ENCODE peak calls at places on chromosomes 7 and 10, in ten cellular contexts. I is immature natural killer cell; U is H54; T is coronary artery; Q is KG1; G is NCI-H1417 treated with DMSO at 0.1 percent for 48 hours; V is HFFc6; F is AG04450; W is HFF-Myc; D is activated naive CD4-positive, alpha-beta T cell. Y is an unnamed sample.

GRCh38 chr10:132151286-132151950 is 35.3 kb upstream of the DPYSL4 start:
- DNase-seq in I (no peak), W (no peak), T (no peak), V (no peak), D (no peak), Q (no peak), U (no peak), G (no peak), F (no peak), Y (no peak)

GRCh38 chr7:110050831-110051230 is 1040.1 kb upstream of the LRRN3 start:
- DNase-seq in G (no peak), T (no peak), I (no peak), V (no peak), U (no peak), F (no peak), D (no peak), W (no peak), Q (no peak), Y (no peak)

GRCh38 chr7:152335900-152336571 is 99.8 kb downstream of the KMT2C start:
- DNase-seq in G (no peak), U (no peak), F (no peak), T (no peak), I (no peak), Q (no peak), D (no peak), W (no peak), V (no peak), Y (no peak)

GRCh38 chr10:58384536-58384998 is 643 bp upstream of the TFAM start:
- DNase-seq in W (no peak), U (no peak), I (no peak), Q (peak; percentile 52), T (no peak), V (no peak), F (no peak), D (no peak), G (no peak), Y (no peak)

GRCh38 chr7:111138196-111138569 is 47.3 kb downstream of the LRRN3 start:
- DNase-seq in T (no peak), U (no peak), I (peak; percentile 22), W (peak; percentile 65), Q (no peak), V (peak; percentile 64), G (no peak), D (no peak), F (no peak), Y (no peak)

GRCh38 chr7:156932006-156932405 is 17.5 kb upstream of the NOM1 start:
- DNase-seq in I (no peak), W (no peak), V (no peak), U (no peak), Q (no peak), D (no peak), G (no peak), F (no peak), T (no peak), Y (no peak)

GRCh38 chr10:34689053-34689452 is 126.0 kb downstream of the PARD3 start:
- DNase-seq in F (no peak), U (no peak), G (no peak), Q (no peak), W (no peak), I (no peak), V (no peak), T (no peak), D (no peak), Y (no peak)

GRCh38 chr7:102983602-102984001 is 70.8 kb downstream of the LRRC17 start:
- DNase-seq in U (no peak), T (no peak), F (no peak), V (no peak), I (no peak), D (no peak), Q (no peak), W (no peak), G (no peak), Y (no peak)

GRCh38 chr7:149355390-149356048 is 93.5 kb downstream of the ZNF783 start:
- DNase-seq in F (no peak), W (no peak), V (peak; percentile 24), T (no peak), U (peak; percentile 30), I (no peak), D (no peak), G (no peak), Q (no peak), Y (no peak)

GRCh38 chr10:784759-785538 is 95.5 kb upstream of the DIP2C start:
- DNase-seq in D (no peak), Q (no peak), T (peak; percentile 77), F (peak; percentile 42), V (peak; percentile 76), U (peak; percentile 38), W (peak; percentile 10), G (no peak), I (no peak), Y (peak; percentile 50)

GRCh38 chr10:76034236-76035009 is 603.0 kb downstream of the LRMDA start:
- DNase-seq in D (no peak), U (no peak), Q (no peak), W (no peak), V (no peak), I (no peak), T (no peak), F (no peak), G (no peak), Y (no peak)

GRCh38 chr10:62335326-62335725 is 38.8 kb upstream of the ZNF365 start:
- DNase-seq in D (no peak), T (no peak), Q (no peak), U (no peak), G (no peak), W (peak; percentile 5), V (no peak), F (no peak), I (no peak), Y (no peak)

GRCh38 chr7:92751902-92752901 is 84.2 kb downstream of the CDK6 start:
- DNase-seq in F (peak; percentile 87), D (no peak), U (no peak), Q (no peak), G (no peak), W (no peak), T (no peak), I (no peak), V (peak; percentile 89), Y (peak; percentile 91)

GRCh38 chr7:45968312-45968711 is 47.2 kb upstream of the IGFBP3 start:
- DNase-seq in G (no peak), V (no peak), Q (no peak), I (no peak), T (no peak), W (no peak), D (no peak), U (no peak), F (no peak), Y (no peak)

GRCh38 chr10:90885176-90885575 is 13.4 kb downstream of the RPP30 start:
- DNase-seq in T (no peak), U (no peak), V (peak; percentile 73), G (no peak), I (no peak), D (no peak), F (peak; percentile 36), Q (no peak), W (no peak), Y (peak; percentile 58)

GRCh38 chr7:2477447-2478386 is 1.5 kb upstream of the GRIFIN start:
- DNase-seq in W (no peak), G (no peak), T (no peak), V (peak; percentile 20), I (peak; percentile 78), F (no peak), Q (peak; percentile 64), U (peak; percentile 98), D (no peak), Y (no peak)

GRCh38 chr7:25931156-25931555 is 220.8 kb upstream of the NFE2L3 start:
- DNase-seq in V (no peak), Q (no peak), F (no peak), G (no peak), W (no peak), D (no peak), T (no peak), U (no peak), I (no peak), Y (no peak)

GRCh38 chr10:113947138-113948011 is 92.9 kb downstream of the NHLRC2 start:
- DNase-seq in F (no peak), T (no peak), W (no peak), G (no peak), D (no peak), I (no peak), Q (no peak), U (no peak), V (no peak), Y (no peak)

GRCh38 chr7:129443612-129444011 is 9.4 kb downstream of the STRIP2 start:
- DNase-seq in F (no peak), T (no peak), Q (no peak), U (no peak), W (no peak), D (no peak), V (no peak), I (no peak), G (no peak), Y (no peak)

GRCh38 chr10:104209575-104210198 is 22.5 kb downstream of the CFAP43 start:
- DNase-seq in I (no peak), F (no peak), U (peak; percentile 27), T (no peak), V (peak; percentile 10), G (no peak), D (no peak), Q (no peak), W (no peak), Y (no peak)

GRCh38 chr7:73988197-73988596 is 39.8 kb upstream of the ELN start:
- DNase-seq in T (no peak), Q (no peak), I (no peak), F (no peak), D (no peak), W (no peak), G (no peak), V (no peak), U (peak; percentile 45), Y (no peak)

GRCh38 chr10:131201741-131202515 is 109.6 kb downstream of the TCERG1L start:
- DNase-seq in I (no peak), U (no peak), G (no peak), W (no peak), F (no peak), Q (no peak), D (no peak), V (no peak), T (peak; percentile 68), Y (no peak)

GRCh38 chr7:106493041-106493731 is 167.8 kb downstream of the CCDC71L start:
- DNase-seq in U (no peak), Q (no peak), W (no peak), D (no peak), V (no peak), F (no peak), I (no peak), T (no peak), G (no peak), Y (no peak)

GRCh38 chr10:110475722-110476515 is 21.8 kb upstream of the DUSP5 start:
- DNase-seq in W (no peak), D (no peak), T (no peak), V (no peak), G (no peak), I (no peak), U (no peak), F (no peak), Q (no peak), Y (no peak)

GRCh38 chr7:152140560-152140959 is 115.1 kb downstream of the GALNT11 start:
- DNase-seq in U (no peak), D (no peak), V (no peak), T (no peak), W (no peak), I (no peak), G (no peak), F (no peak), Q (no peak), Y (no peak)

GRCh38 chr10:31618541-31619291 is 299.7 kb downstream of the ZEB1 start:
- DNase-seq in V (no peak), W (no peak), Q (no peak), I (no peak), G (no peak), D (no peak), T (peak; percentile 74), F (no peak), U (no peak), Y (peak; percentile 92)

GRCh38 chr7:93717217-93717900 is 142.8 kb upstream of the CALCR start:
- DNase-seq in U (no peak), W (no peak), V (no peak), Q (no peak), F (no peak), G (no peak), I (no peak), D (no peak), T (no peak), Y (peak; percentile 13)

GRCh38 chr10:77866598-77866997 is 60.0 kb downstream of the DLG5 start:
- DNase-seq in U (no peak), G (no peak), F (no peak), V (no peak), T (no peak), Q (no peak), I (peak; percentile 47), D (no peak), W (no peak), Y (no peak)